ENCODE peak calls at places on chromosomes 2 and 18, in eight cellular contexts. R is heart left ventricle; H is hippocampal formation; L is cerebellum; M is stimulated activated CD8-positive, alpha-beta memory T cell treated with anti-CD3 and anti-CD28 coated beads, Interleukin-15, amount 100 ng/mL, for 24 hours; O is activated T-cell treated with anti-CD3 and anti-CD28 coated beads for 24 hours; T is stimulated activated CD4-positive, alpha-beta T cell treated with anti-CD3 and anti-CD28 coated beads, Interleukin-1b, Interleukin-23, amount 100 ng/mL, for 1 hour; W is colonic mucosa. I is an unnamed sample.

GRCh38 chr2:12717191-12717987 is 653 bp downstream of the TRIB2 start:
- DNase-seq in R (peak; percentile 69), H (peak; percentile 30), L (peak; percentile 52), M (peak; percentile 22), O (no peak), T (no peak), W (peak; percentile 45), I (no peak)

GRCh38 chr2:128777091-128778045 is 458.7 kb upstream of the HS6ST1 start:
- DNase-seq in R (peak; percentile 10), H (no peak), L (no peak), M (no peak), O (no peak), T (no peak), W (peak; percentile 7), I (no peak)

GRCh38 chr2:47007826-47008225 is 92.2 kb upstream of the MCFD2 start:
- DNase-seq in R (no peak), H (no peak), L (no peak), M (no peak), O (no peak), T (no peak), W (no peak), I (no peak)

GRCh38 chr2:165794520-165794882 is 454 bp upstream of the GALNT3 start:
- DNase-seq in R (peak; percentile 32), H (no peak), L (peak; percentile 4), M (peak; percentile 18), O (peak; percentile 36), T (no peak), W (peak; percentile 68), I (no peak)

GRCh38 chr18:21099442-21099841 is 12.2 kb downstream of the ROCK1 start:
- DNase-seq in R (no peak), H (no peak), L (no peak), M (no peak), O (no peak), T (no peak), W (no peak), I (no peak)

GRCh38 chr2:239638376-239638775 is 237.6 kb upstream of the HDAC4 start:
- DNase-seq in R (no peak), H (no peak), L (no peak), M (no peak), O (no peak), T (no peak), W (no peak), I (no peak)

GRCh38 chr2:54768772-54769428 is 45.4 kb downstream of the EML6 start:
- DNase-seq in R (no peak), H (no peak), L (no peak), M (no peak), O (no peak), T (no peak), W (no peak), I (no peak)

GRCh38 chr2:143140864-143141637 is 11.8 kb downstream of the ARHGAP15 start:
- DNase-seq in R (no peak), H (no peak), L (no peak), M (no peak), O (no peak), T (no peak), W (no peak), I (no peak)

GRCh38 chr2:45554764-45555163 is 56.3 kb downstream of the SRBD1 start:
- DNase-seq in R (no peak), H (no peak), L (no peak), M (no peak), O (no peak), T (no peak), W (no peak), I (no peak)

GRCh38 chr2:207770602-207771404 is 1.1 kb upstream of the FZD5 start:
- DNase-seq in R (no peak), H (no peak), L (no peak), M (no peak), O (no peak), T (no peak), W (no peak), I (no peak)

GRCh38 chr2:223669453-223670225 is 67.5 kb upstream of the SCG2 start:
- DNase-seq in R (no peak), H (no peak), L (no peak), M (no peak), O (no peak), T (no peak), W (no peak), I (no peak)

GRCh38 chr18:77320960-77321559 is 71.4 kb downstream of the GALR1 start:
- DNase-seq in R (no peak), H (no peak), L (no peak), M (no peak), O (no peak), T (no peak), W (no peak), I (no peak)

GRCh38 chr2:117980783-117981676 is 32.8 kb downstream of the CCDC93 start:
- DNase-seq in R (no peak), H (no peak), L (no peak), M (no peak), O (no peak), T (no peak), W (no peak), I (peak; percentile 32)

GRCh38 chr2:16241166-16242160 is 301.1 kb downstream of the MYCN start:
- DNase-seq in R (no peak), H (no peak), L (no peak), M (no peak), O (no peak), T (no peak), W (no peak), I (no peak)

GRCh38 chr2:204249437-204249836 is 295.8 kb upstream of the PARD3B start:
- DNase-seq in R (no peak), H (no peak), L (no peak), M (no peak), O (no peak), T (no peak), W (no peak), I (no peak)

GRCh38 chr2:213004197-213004821 is 147.1 kb downstream of the IKZF2 start:
- DNase-seq in R (no peak), H (no peak), L (no peak), M (no peak), O (no peak), T (no peak), W (no peak), I (no peak)

GRCh38 chr2:40809156-40809555 is 357.3 kb upstream of the SLC8A1 start:
- DNase-seq in R (no peak), H (no peak), L (no peak), M (no peak), O (no peak), T (no peak), W (no peak), I (no peak)

GRCh38 chr2:127604986-127605385 is 41.0 kb upstream of the GPR17 start:
- DNase-seq in R (peak; percentile 7), H (no peak), L (no peak), M (no peak), O (no peak), T (no peak), W (no peak), I (no peak)

GRCh38 chr18:36157441-36157840 is 27.7 kb downstream of the ELP2 start:
- DNase-seq in R (no peak), H (no peak), L (no peak), M (no peak), O (no peak), T (no peak), W (no peak), I (no peak)